ENCODE peak calls at places on chromosomes 6 and 20, in seven cellular contexts. One of them, this sample, is unnamed.

GRCh38 chr6:33297956-33298772 is 578 bp downstream of the RGL2 start:
- DNase-seq in progenitor cell of endocrine pancreas: no peak
- DNase-seq in GM20000: peak
- DNase-seq in cardiac fibroblast: peak
- DNase-seq in fibroblast of lung: peak
- DNase-seq in left ventricle myocardium inferior: no peak
- DNase-seq in coronary artery: peak
- DNase-seq in this sample: peak

GRCh38 chr6:163757506-163757905 is 343.0 kb downstream of the QKI start:
- DNase-seq in fibroblast of lung: no peak
- DNase-seq in left ventricle myocardium inferior: no peak
- DNase-seq in coronary artery: no peak
- DNase-seq in cardiac fibroblast: no peak
- DNase-seq in GM20000: no peak
- DNase-seq in progenitor cell of endocrine pancreas: no peak
- DNase-seq in this sample: no peak

GRCh38 chr6:89239338-89239737 is 22.2 kb upstream of the GABRR1 start:
- DNase-seq in coronary artery: no peak
- DNase-seq in GM20000: peak
- DNase-seq in progenitor cell of endocrine pancreas: no peak
- DNase-seq in cardiac fibroblast: peak
- DNase-seq in left ventricle myocardium inferior: no peak
- DNase-seq in fibroblast of lung: no peak
- DNase-seq in this sample: peak

GRCh38 chr6:69290116-69290515 is 506.7 kb downstream of the LMBRD1 start:
- DNase-seq in fibroblast of lung: no peak
- DNase-seq in GM20000: no peak
- DNase-seq in cardiac fibroblast: no peak
- DNase-seq in coronary artery: no peak
- DNase-seq in left ventricle myocardium inferior: no peak
- DNase-seq in progenitor cell of endocrine pancreas: no peak
- DNase-seq in this sample: no peak

GRCh38 chr20:51434556-51435256 is 107.8 kb downstream of the NFATC2 start:
- DNase-seq in GM20000: no peak
- DNase-seq in coronary artery: no peak
- DNase-seq in cardiac fibroblast: peak
- DNase-seq in fibroblast of lung: peak
- DNase-seq in left ventricle myocardium inferior: no peak
- DNase-seq in progenitor cell of endocrine pancreas: no peak
- DNase-seq in this sample: peak

GRCh38 chr6:41359617-41360313 is 24.4 kb downstream of the NCR2 start:
- DNase-seq in coronary artery: no peak
- DNase-seq in GM20000: no peak
- DNase-seq in cardiac fibroblast: no peak
- DNase-seq in progenitor cell of endocrine pancreas: no peak
- DNase-seq in left ventricle myocardium inferior: no peak
- DNase-seq in fibroblast of lung: no peak
- DNase-seq in this sample: no peak

GRCh38 chr20:44425923-44426322 is 49.8 kb upstream of the TTPAL start:
- DNase-seq in left ventricle myocardium inferior: no peak
- DNase-seq in coronary artery: no peak
- DNase-seq in GM20000: no peak
- DNase-seq in cardiac fibroblast: no peak
- DNase-seq in progenitor cell of endocrine pancreas: no peak
- DNase-seq in fibroblast of lung: no peak
- DNase-seq in this sample: no peak

GRCh38 chr6:160900031-160900430 is 91.5 kb upstream of the MAP3K4 start:
- DNase-seq in coronary artery: no peak
- DNase-seq in progenitor cell of endocrine pancreas: no peak
- DNase-seq in GM20000: no peak
- DNase-seq in left ventricle myocardium inferior: no peak
- DNase-seq in fibroblast of lung: no peak
- DNase-seq in cardiac fibroblast: no peak
- DNase-seq in this sample: no peak

GRCh38 chr6:106273087-106273486 is 52.5 kb downstream of the ATG5 start:
- DNase-seq in left ventricle myocardium inferior: no peak
- DNase-seq in fibroblast of lung: no peak
- DNase-seq in coronary artery: no peak
- DNase-seq in GM20000: no peak
- DNase-seq in cardiac fibroblast: no peak
- DNase-seq in progenitor cell of endocrine pancreas: no peak
- DNase-seq in this sample: no peak

GRCh38 chr6:90401933-90402830 is 105.5 kb upstream of the BACH2 start:
- DNase-seq in coronary artery: no peak
- DNase-seq in left ventricle myocardium inferior: no peak
- DNase-seq in cardiac fibroblast: no peak
- DNase-seq in progenitor cell of endocrine pancreas: no peak
- DNase-seq in GM20000: no peak
- DNase-seq in fibroblast of lung: no peak
- DNase-seq in this sample: no peak

GRCh38 chr6:158257781-158258180 is 54.5 kb upstream of the TULP4 start:
- DNase-seq in progenitor cell of endocrine pancreas: no peak
- DNase-seq in cardiac fibroblast: no peak
- DNase-seq in GM20000: no peak
- DNase-seq in left ventricle myocardium inferior: no peak
- DNase-seq in fibroblast of lung: no peak
- DNase-seq in coronary artery: no peak
- DNase-seq in this sample: no peak

GRCh38 chr20:64062276-64062595 is 762 bp upstream of the TCEA2 start:
- DNase-seq in GM20000: no peak
- DNase-seq in cardiac fibroblast: no peak
- DNase-seq in progenitor cell of endocrine pancreas: no peak
- DNase-seq in left ventricle myocardium inferior: no peak
- DNase-seq in fibroblast of lung: no peak
- DNase-seq in coronary artery: no peak
- DNase-seq in this sample: no peak

GRCh38 chr6:44056392-44057237 is 70.6 kb downstream of the MRPL14 start:
- DNase-seq in progenitor cell of endocrine pancreas: no peak
- DNase-seq in cardiac fibroblast: peak
- DNase-seq in left ventricle myocardium inferior: peak
- DNase-seq in coronary artery: no peak
- DNase-seq in fibroblast of lung: peak
- DNase-seq in GM20000: no peak
- DNase-seq in this sample: peak

GRCh38 chr6:135066397-135066796 is 11.8 kb upstream of the HBS1L start:
- DNase-seq in left ventricle myocardium inferior: no peak
- DNase-seq in progenitor cell of endocrine pancreas: no peak
- DNase-seq in fibroblast of lung: no peak
- DNase-seq in GM20000: peak
- DNase-seq in cardiac fibroblast: peak
- DNase-seq in coronary artery: no peak
- DNase-seq in this sample: no peak

GRCh38 chr20:49344975-49345374 is 67.1 kb upstream of the ZNFX1 start:
- DNase-seq in coronary artery: peak
- DNase-seq in GM20000: no peak
- DNase-seq in progenitor cell of endocrine pancreas: no peak
- DNase-seq in fibroblast of lung: peak
- DNase-seq in cardiac fibroblast: peak
- DNase-seq in left ventricle myocardium inferior: peak
- DNase-seq in this sample: peak

GRCh38 chr6:128487746-128488145 is 32.7 kb downstream of the PTPRK start:
- DNase-seq in left ventricle myocardium inferior: no peak
- DNase-seq in fibroblast of lung: peak
- DNase-seq in GM20000: no peak
- DNase-seq in coronary artery: no peak
- DNase-seq in progenitor cell of endocrine pancreas: no peak
- DNase-seq in cardiac fibroblast: peak
- DNase-seq in this sample: no peak

GRCh38 chr6:154404791-154405400 is 48.3 kb upstream of the IPCEF1 start:
- DNase-seq in progenitor cell of endocrine pancreas: no peak
- DNase-seq in left ventricle myocardium inferior: no peak
- DNase-seq in GM20000: no peak
- DNase-seq in coronary artery: no peak
- DNase-seq in fibroblast of lung: peak
- DNase-seq in cardiac fibroblast: peak
- DNase-seq in this sample: peak

GRCh38 chr6:117200067-117200466 is 65.3 kb upstream of the VGLL2 start:
- DNase-seq in left ventricle myocardium inferior: peak
- DNase-seq in fibroblast of lung: no peak
- DNase-seq in progenitor cell of endocrine pancreas: no peak
- DNase-seq in cardiac fibroblast: no peak
- DNase-seq in GM20000: no peak
- DNase-seq in coronary artery: no peak
- DNase-seq in this sample: no peak

GRCh38 chr20:7841967-7842301 is 98.3 kb downstream of the HAO1 start:
- DNase-seq in cardiac fibroblast: peak
- DNase-seq in progenitor cell of endocrine pancreas: no peak
- DNase-seq in left ventricle myocardium inferior: peak
- DNase-seq in coronary artery: no peak
- DNase-seq in fibroblast of lung: peak
- DNase-seq in GM20000: no peak
- DNase-seq in this sample: peak

GRCh38 chr6:131377112-131377511 is 195.9 kb upstream of the ARG1 start:
- DNase-seq in progenitor cell of endocrine pancreas: no peak
- DNase-seq in left ventricle myocardium inferior: no peak
- DNase-seq in coronary artery: no peak
- DNase-seq in GM20000: no peak
- DNase-seq in fibroblast of lung: no peak
- DNase-seq in cardiac fibroblast: no peak
- DNase-seq in this sample: no peak

GRCh38 chr6:170086639-170087420 is 204.0 kb downstream of the DLL1 start:
- DNase-seq in fibroblast of lung: no peak
- DNase-seq in cardiac fibroblast: no peak
- DNase-seq in coronary artery: peak
- DNase-seq in GM20000: no peak
- DNase-seq in progenitor cell of endocrine pancreas: no peak
- DNase-seq in left ventricle myocardium inferior: peak
- DNase-seq in this sample: no peak

GRCh38 chr6:43076093-43076927 is at the start of gene PTK7:
- DNase-seq in fibroblast of lung: peak
- DNase-seq in coronary artery: no peak
- DNase-seq in GM20000: peak
- DNase-seq in progenitor cell of endocrine pancreas: peak
- DNase-seq in left ventricle myocardium inferior: peak
- DNase-seq in cardiac fibroblast: peak
- DNase-seq in this sample: peak

GRCh38 chr6:113414511-113414910 is 442.6 kb upstream of the MARCKS start:
- DNase-seq in coronary artery: no peak
- DNase-seq in fibroblast of lung: peak
- DNase-seq in GM20000: no peak
- DNase-seq in left ventricle myocardium inferior: no peak
- DNase-seq in progenitor cell of endocrine pancreas: no peak
- DNase-seq in cardiac fibroblast: peak
- DNase-seq in this sample: peak

GRCh38 chr6:46964716-46965519 is 43.2 kb upstream of the ADGRF5 start:
- DNase-seq in GM20000: no peak
- DNase-seq in left ventricle myocardium inferior: no peak
- DNase-seq in cardiac fibroblast: peak
- DNase-seq in coronary artery: no peak
- DNase-seq in progenitor cell of endocrine pancreas: no peak
- DNase-seq in fibroblast of lung: peak
- DNase-seq in this sample: no peak

GRCh38 chr20:35468671-35469334 is 13.4 kb downstream of the CEP250 start:
- DNase-seq in GM20000: no peak
- DNase-seq in progenitor cell of endocrine pancreas: no peak
- DNase-seq in cardiac fibroblast: no peak
- DNase-seq in left ventricle myocardium inferior: no peak
- DNase-seq in fibroblast of lung: no peak
- DNase-seq in coronary artery: no peak
- DNase-seq in this sample: no peak

GRCh38 chr6:170265655-170266054 is 25.2 kb downstream of the DLL1 start:
- DNase-seq in GM20000: no peak
- DNase-seq in progenitor cell of endocrine pancreas: no peak
- DNase-seq in coronary artery: no peak
- DNase-seq in left ventricle myocardium inferior: peak
- DNase-seq in fibroblast of lung: no peak
- DNase-seq in cardiac fibroblast: no peak
- DNase-seq in this sample: no peak

DNA sequence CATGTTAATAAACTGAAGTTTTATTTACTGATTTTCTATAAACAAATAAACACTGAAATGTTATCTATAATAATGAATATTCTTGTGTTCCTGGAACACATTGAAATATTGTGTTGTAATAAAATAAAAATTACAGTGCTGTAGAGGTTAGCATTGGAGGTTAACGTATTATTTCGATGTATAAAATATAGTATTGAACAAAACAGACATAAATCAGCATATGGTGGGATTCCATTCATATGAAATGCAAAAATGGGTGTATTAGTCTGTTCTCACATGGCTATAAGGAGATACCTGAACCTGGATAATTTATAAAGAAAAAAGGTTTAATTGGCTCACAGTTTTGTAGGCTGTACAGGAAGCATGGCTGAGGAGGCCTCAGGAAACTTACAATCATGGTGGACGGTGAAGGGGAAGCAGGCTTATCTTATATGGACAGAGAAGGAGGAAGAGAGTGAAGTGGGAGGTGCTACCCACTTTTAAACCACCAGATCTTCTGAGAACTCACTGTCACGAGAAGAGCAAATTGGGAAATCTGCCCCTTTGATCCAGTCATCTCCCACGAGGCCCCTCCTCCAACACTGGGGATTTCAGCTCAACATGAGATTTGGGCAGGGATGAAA is 24.6 kb upstream of the BMP6 start:
- DNase-seq in GM20000: no peak
- DNase-seq in coronary artery: no peak
- DNase-seq in progenitor cell of endocrine pancreas: no peak
- DNase-seq in left ventricle myocardium inferior: no peak
- DNase-seq in fibroblast of lung: no peak
- DNase-seq in cardiac fibroblast: peak
- DNase-seq in this sample: no peak
- TF ChIP-seq CTCF in GM20000: no peak
- TF ChIP-seq CTCF in coronary artery: no peak
- TF ChIP-seq CTCF in progenitor cell of endocrine pancreas: no peak
- TF ChIP-seq CTCF in left ventricle myocardium inferior: no peak
- TF ChIP-seq CTCF in fibroblast of lung: no peak
- TF ChIP-seq CTCF in cardiac fibroblast: no peak
- TF ChIP-seq CTCF in this sample: no peak

GRCh38 chr20:60365063-60365640 is 406.9 kb downstream of the CDH26 start:
- DNase-seq in fibroblast of lung: no peak
- DNase-seq in coronary artery: no peak
- DNase-seq in progenitor cell of endocrine pancreas: no peak
- DNase-seq in cardiac fibroblast: no peak
- DNase-seq in left ventricle myocardium inferior: no peak
- DNase-seq in GM20000: no peak
- DNase-seq in this sample: peak
- TF ChIP-seq CTCF in fibroblast of lung: peak
- TF ChIP-seq CTCF in coronary artery: no peak
- TF ChIP-seq CTCF in progenitor cell of endocrine pancreas: peak
- TF ChIP-seq CTCF in cardiac fibroblast: no peak
- TF ChIP-seq CTCF in left ventricle myocardium inferior: no peak
- TF ChIP-seq CTCF in GM20000: no peak
- TF ChIP-seq CTCF in this sample: no peak

GRCh38 chr6:74574794-74575193 is 631.1 kb downstream of the COL12A1 start:
- DNase-seq in GM20000: peak
- DNase-seq in coronary artery: no peak
- DNase-seq in left ventricle myocardium inferior: no peak
- DNase-seq in cardiac fibroblast: peak
- DNase-seq in progenitor cell of endocrine pancreas: no peak
- DNase-seq in fibroblast of lung: peak
- DNase-seq in this sample: peak
- TF ChIP-seq CTCF in GM20000: peak
- TF ChIP-seq CTCF in coronary artery: no peak
- TF ChIP-seq CTCF in left ventricle myocardium inferior: peak
- TF ChIP-seq CTCF in cardiac fibroblast: peak
- TF ChIP-seq CTCF in progenitor cell of endocrine pancreas: peak
- TF ChIP-seq CTCF in fibroblast of lung: peak
- TF ChIP-seq CTCF in this sample: peak

DNA sequence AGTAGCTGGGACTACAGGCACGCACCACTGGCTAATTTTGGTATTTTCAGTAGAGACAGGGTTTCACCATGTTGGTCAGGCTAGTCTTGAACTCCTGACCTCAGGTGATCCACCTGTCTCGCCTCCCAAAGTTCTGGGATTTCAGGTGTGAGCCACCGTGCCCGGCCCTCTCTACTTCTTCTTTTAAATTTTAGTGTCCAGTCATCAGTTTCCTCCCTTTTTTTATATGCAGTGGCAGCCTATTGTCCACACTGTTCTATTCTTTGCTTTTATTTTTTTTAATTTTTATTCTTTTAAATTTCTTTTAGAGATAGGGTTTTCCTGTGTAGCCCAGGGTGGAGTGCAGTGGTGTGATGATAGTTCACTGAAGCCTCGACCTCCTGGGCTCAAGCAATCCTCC is 12.3 kb downstream of the EFCAB8 start:
- DNase-seq in fibroblast of lung: no peak
- DNase-seq in coronary artery: no peak
- DNase-seq in cardiac fibroblast: no peak
- DNase-seq in GM20000: no peak
- DNase-seq in progenitor cell of endocrine pancreas: no peak
- DNase-seq in left ventricle myocardium inferior: no peak
- DNase-seq in this sample: no peak
- TF ChIP-seq CTCF in fibroblast of lung: no peak
- TF ChIP-seq CTCF in coronary artery: no peak
- TF ChIP-seq CTCF in cardiac fibroblast: no peak
- TF ChIP-seq CTCF in GM20000: no peak
- TF ChIP-seq CTCF in progenitor cell of endocrine pancreas: no peak
- TF ChIP-seq CTCF in left ventricle myocardium inferior: no peak
- TF ChIP-seq CTCF in this sample: no peak

This sample was measured in MCF 10A.